ENCODE peak calls at places on chromosomes 7 and 10, in ten cellular contexts. R is ovary; U is IMR-90; K is uterus; Q is CD8-positive, alpha-beta memory T cell; I is tibial nerve; Y is suprapubic skin; T is cardiac muscle cell; D is HCT116; C is H7. B is an unnamed sample. For H3K36me3, the result is how much of the 10 kb centered on the place peaks cover.

GRCh38 chr10:79327090-79327457 is 20.2 kb upstream of the PPIF start:
- DNase-seq in K (no peak), C (no peak), R (no peak), I (no peak), D (no peak), U (no peak), Q (no peak), T (no peak), Y (no peak), B (no peak)

GRCh38 chr10:75223507-75223906 is 12.2 kb downstream of the COMTD1 start:
- DNase-seq in R (no peak), T (no peak), Q (no peak), C (peak), Y (peak), K (no peak), D (no peak), U (no peak), I (no peak), B (no peak)

GRCh38 chr7:132578050-132578370 is 1.7 kb upstream of the PLXNA4 start:
- DNase-seq in Y (no peak), R (no peak), K (no peak), U (no peak), C (no peak), D (no peak), Q (no peak), T (no peak), I (no peak), B (no peak)

GRCh38 chr10:26417136-26417535 is 21.0 kb upstream of the APBB1IP start:
- DNase-seq in D (no peak), Y (no peak), U (no peak), C (no peak), I (no peak), Q (no peak), T (no peak), R (no peak), K (no peak), B (no peak)

GRCh38 chr7:64099656-64100531 is 54.7 kb downstream of the ZNF727 start:
- DNase-seq in Q (no peak), T (no peak), Y (peak), D (no peak), R (no peak), U (no peak), C (peak), I (no peak), K (no peak), B (no peak)

GRCh38 chr7:75966209-75966961 is 28.0 kb downstream of the TMEM120A start:
- DNase-seq in D (no peak), T (no peak), R (peak), K (peak), I (peak), U (no peak), Q (no peak), C (no peak), Y (peak), B (peak)

GRCh38 chr7:2609001-2609411 is 22.8 kb upstream of the TTYH3 start:
- DNase-seq in U (peak), K (no peak), C (peak), Y (no peak), T (peak), Q (peak), R (no peak), I (no peak), D (peak), B (no peak)

GRCh38 chr7:27161721-27162547 is 3.4 kb downstream of the HOXA9 start:
- DNase-seq in R (peak), Q (no peak), Y (peak), D (no peak), U (no peak), K (peak), C (no peak), T (no peak), I (no peak), B (no peak)

GRCh38 chr10:127309609-127310008 is 113.2 kb upstream of the INSYN2A start:
- DNase-seq in Y (no peak), U (peak), C (no peak), D (no peak), Q (no peak), K (no peak), T (no peak), I (no peak), R (no peak), B (no peak)

GRCh38 chr10:93475227-93475626 is 6.9 kb downstream of the MYOF start:
- DNase-seq in U (no peak), K (no peak), Q (no peak), T (no peak), I (no peak), R (no peak), D (no peak), C (no peak), Y (no peak), B (no peak)

GRCh38 chr10:29765330-29765729 is 130.6 kb upstream of the SVIL start:
- DNase-seq in U (no peak), K (no peak), Q (no peak), I (no peak), R (no peak), T (no peak), D (no peak), C (no peak), Y (no peak), B (no peak)

GRCh38 chr10:31939797-31940708 is 11.4 kb upstream of the ARHGAP12 start:
- DNase-seq in R (no peak), I (no peak), U (no peak), Q (no peak), T (no peak), Y (no peak), K (no peak), C (no peak), D (no peak), B (no peak)

GRCh38 chr10:28179490-28180099 is 123.3 kb downstream of the MPP7 start:
- DNase-seq in K (peak), Q (peak), Y (no peak), C (peak), U (peak), R (no peak), D (peak), T (peak), I (peak), B (peak)

GRCh38 chr7:21767300-21767900 is 178.3 kb downstream of the CDCA7L start:
- DNase-seq in R (no peak), U (peak), Y (no peak), K (no peak), Q (no peak), D (peak), T (peak), I (no peak), C (peak), B (no peak)

GRCh38 chr10:48982584-48982983 is 42.9 kb upstream of the LRRC18 start:
- DNase-seq in I (no peak), Y (no peak), D (no peak), R (no peak), T (no peak), K (no peak), C (no peak), Q (no peak), U (no peak), B (no peak)

GRCh38 chr10:126686732-126687693 is 16.5 kb upstream of the C10orf90 start:
- DNase-seq in K (no peak), R (no peak), C (peak), U (no peak), Q (no peak), I (no peak), T (no peak), Y (no peak), D (no peak), B (no peak)

GRCh38 chr10:73018632-73019031 is 64.0 kb upstream of the PLA2G12B start:
- DNase-seq in Y (no peak), R (no peak), U (no peak), T (no peak), C (no peak), K (no peak), I (no peak), D (no peak), Q (no peak), B (no peak)
- H3K36me3 ChIP-seq in Y (under half), R (under half), U (under half), T (half or more), C (under half), K (under half), I (half or more), D (under half), Q (under half), B (under half)

GRCh38 chr10:88041243-88042161 is 178.1 kb downstream of the PTEN start:
- DNase-seq in Q (no peak), Y (no peak), I (no peak), T (no peak), R (no peak), D (no peak), U (peak), C (no peak), K (no peak), B (no peak)

GRCh38 chr10:88045544-88046415 is 182.4 kb downstream of the PTEN start:
- DNase-seq in Y (no peak), Q (no peak), D (no peak), T (no peak), I (no peak), C (no peak), U (peak), R (no peak), K (no peak), B (no peak)

GRCh38 chr10:88045116-88045515 is 181.7 kb downstream of the PTEN start:
- DNase-seq in Y (no peak), K (no peak), U (peak), D (no peak), C (no peak), R (no peak), T (no peak), Q (no peak), I (no peak), B (no peak)

GRCh38 chr10:88039496-88040200 is 176.2 kb downstream of the PTEN start:
- DNase-seq in D (no peak), C (no peak), I (no peak), T (no peak), Y (no peak), R (no peak), U (peak), Q (no peak), K (no peak), B (no peak)

DNA sequence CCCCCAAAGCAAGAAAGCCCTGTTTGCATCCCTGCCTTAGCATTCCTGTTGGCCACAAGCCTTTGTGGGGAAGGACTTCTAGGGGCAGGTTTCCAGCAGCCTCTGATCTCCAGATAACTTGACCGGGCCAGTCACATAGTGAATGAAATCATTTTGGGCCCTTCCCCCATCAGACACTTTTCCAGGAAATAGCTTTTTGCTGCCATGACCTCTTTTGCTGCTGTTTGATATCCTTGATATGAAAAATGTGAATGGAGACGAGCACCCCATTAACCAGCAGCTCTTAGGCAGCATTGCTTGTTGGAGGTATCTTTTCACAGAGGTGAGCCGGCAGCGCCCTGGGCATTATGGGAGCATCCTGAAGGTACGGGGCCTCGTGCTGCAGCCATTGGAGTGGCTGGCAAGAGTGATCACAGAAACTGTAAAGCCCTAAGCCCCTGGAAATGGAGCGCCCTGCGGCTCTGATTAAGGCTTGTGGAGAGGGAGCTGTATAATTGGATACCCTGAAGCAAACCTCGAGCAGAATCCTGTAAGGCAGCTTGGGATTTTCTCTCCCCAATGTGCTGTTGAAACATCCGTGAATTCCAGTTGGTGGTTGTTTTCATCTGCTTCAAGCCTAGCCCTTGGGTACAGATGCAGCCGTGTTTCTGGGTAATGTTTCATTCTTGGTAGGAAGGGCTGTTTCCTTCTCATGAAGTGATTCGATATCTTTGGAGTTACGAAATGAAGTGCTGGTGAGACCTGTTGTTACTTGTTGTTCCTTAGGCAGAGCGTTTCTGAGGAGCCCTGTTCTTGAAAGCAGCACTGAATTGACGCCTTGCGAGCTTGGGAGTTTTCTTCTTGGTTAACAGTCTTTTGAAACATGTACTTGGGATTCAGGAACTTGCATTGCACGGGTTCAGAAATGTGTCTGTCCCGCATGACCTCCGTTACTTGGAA is 179.0 kb downstream of the PTEN start:
- DNase-seq in R (no peak), C (peak), D (no peak), Y (no peak), T (peak), U (peak), Q (no peak), I (peak), K (peak), B (peak)
- H3K4me3 ChIP-seq in R (no peak), C (no peak), D (no peak), Y (no peak), T (no peak), U (no peak), Q (no peak), I (no peak), K (no peak), B (no peak)

GRCh38 chr7:79149831-79150230 is 303.6 kb downstream of the MAGI2 start:
- DNase-seq in Q (no peak), T (no peak), I (no peak), K (no peak), Y (no peak), U (no peak), D (no peak), R (no peak), C (no peak), B (no peak)
- H3K36me3 ChIP-seq in Q (under half), T (under half), I (under half), K (under half), Y (under half), U (under half), D (under half), R (under half), C (under half), B (under half)

DNA sequence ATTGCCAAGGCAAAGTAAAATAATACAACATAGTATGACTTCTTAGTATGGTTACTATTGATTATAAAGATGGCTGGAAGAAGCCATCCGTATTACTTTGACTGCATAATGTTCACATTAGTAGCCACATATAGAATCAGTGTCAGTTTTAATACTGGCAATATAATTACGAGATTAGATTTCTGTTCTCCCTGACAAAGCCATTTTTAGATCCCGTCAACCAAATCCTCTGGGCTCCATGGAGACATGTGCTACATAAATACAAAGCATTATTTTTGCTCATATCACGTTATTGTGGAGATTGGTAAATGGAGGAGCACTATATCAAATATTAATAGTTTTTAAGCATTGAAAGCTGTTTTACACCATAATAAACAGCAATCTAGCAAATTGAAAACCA is 124.0 kb downstream of the MAGI2 start:
- DNase-seq in C (no peak), I (no peak), Q (no peak), T (no peak), K (no peak), R (no peak), Y (no peak), U (no peak), D (no peak), B (no peak)
- H3K4me3 ChIP-seq in C (no peak), I (no peak), Q (no peak), T (no peak), K (no peak), R (no peak), Y (no peak), U (no peak), D (no peak), B (no peak)

DNA sequence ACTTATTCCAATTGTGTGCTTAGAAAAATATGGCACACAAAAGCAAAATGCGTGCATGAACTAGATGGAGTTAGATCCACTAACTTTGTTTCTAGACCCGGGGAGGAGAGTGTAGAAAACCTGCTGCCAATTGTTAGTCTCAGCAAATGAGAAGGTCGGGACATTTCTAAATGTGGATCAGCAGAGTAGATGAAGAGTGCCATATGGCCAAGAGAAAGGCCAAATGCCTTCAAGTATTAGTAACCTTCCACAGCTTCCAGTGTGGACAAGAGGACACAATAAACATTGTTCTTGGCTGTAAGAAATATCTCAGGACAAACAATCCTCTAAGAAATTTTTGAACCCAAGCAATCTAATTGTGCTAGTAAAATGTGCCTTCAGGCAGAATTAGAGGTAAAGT is 690.3 kb downstream of the REEP3 start:
- DNase-seq in D (no peak), Y (no peak), R (no peak), C (no peak), U (no peak), K (no peak), Q (no peak), T (no peak), I (no peak), B (no peak)
- H3K36me3 ChIP-seq in D (under half), Y (under half), R (under half), C (under half), U (under half), K (under half), Q (under half), T (under half), I (under half), B (under half)

GRCh38 chr7:17937506-17938115 is 2.7 kb downstream of the SNX13 start:
- DNase-seq in R (no peak), Y (no peak), T (no peak), C (no peak), D (no peak), K (no peak), I (no peak), U (peak), Q (no peak), B (no peak)
- H3K4me3 ChIP-seq in R (no peak), Y (peak), T (peak), C (no peak), D (no peak), K (no peak), I (no peak), U (no peak), Q (no peak), B (no peak)